ENCODE peak calls at places on chromosomes 7 and 10, in five cellular contexts. Z, O, U, Q and V are unnamed samples.

GRCh38 chr7:33712020-33712414 is 193.3 kb upstream of the BMPER start:
- DNase-seq in O (no peak), Q (no peak), Z (no peak), U (no peak), V (no peak)

GRCh38 chr7:151820486-151821105 is 56.3 kb downstream of the PRKAG2 start:
- DNase-seq in Q (no peak), U (no peak), O (no peak), Z (no peak), V (no peak)

GRCh38 chr7:1720325-1720724 is 50.2 kb downstream of the ELFN1 start:
- DNase-seq in U (no peak), Z (no peak), Q (no peak), O (no peak), V (no peak)

GRCh38 chr10:71575934-71576801 is 143.4 kb downstream of the C10orf105 start:
- DNase-seq in Q (no peak), O (no peak), Z (no peak), U (peak), V (no peak)

GRCh38 chr7:98206451-98207330 is 4.5 kb upstream of the BHLHA15 start:
- DNase-seq in Q (no peak), O (no peak), U (no peak), Z (no peak), V (no peak)

GRCh38 chr7:35418716-35419425 is 165.0 kb upstream of the TBX20 start:
- DNase-seq in O (no peak), Q (no peak), Z (no peak), U (no peak), V (no peak)

GRCh38 chr7:45595809-45596664 is 21.9 kb downstream of the ADCY1 start:
- DNase-seq in Z (no peak), O (no peak), U (no peak), Q (peak), V (no peak)

GRCh38 chr7:1000594-1000935 is 17.6 kb downstream of the CYP2W1 start:
- DNase-seq in Q (no peak), U (no peak), Z (no peak), O (no peak), V (no peak)

GRCh38 chr10:14259696-14260595 is 70.8 kb downstream of the FRMD4A start:
- DNase-seq in Q (no peak), O (peak), U (peak), Z (no peak), V (peak)

GRCh38 chr10:5658871-5659618 is 7.3 kb downstream of the ASB13 start:
- DNase-seq in Q (peak), U (peak), O (no peak), Z (peak), V (no peak)

GRCh38 chr10:133258066-133258817 is 18.4 kb downstream of the ADAM8 start:
- DNase-seq in Q (no peak), O (no peak), Z (no peak), U (no peak), V (no peak)

GRCh38 chr7:102821994-102822747 is 73.4 kb downstream of the FAM185A start:
- DNase-seq in U (no peak), Q (no peak), O (no peak), Z (no peak), V (no peak)
- H2BK5ac ChIP-seq in U (no peak), Q (no peak), O (no peak), Z (no peak), V (no peak)

DNA sequence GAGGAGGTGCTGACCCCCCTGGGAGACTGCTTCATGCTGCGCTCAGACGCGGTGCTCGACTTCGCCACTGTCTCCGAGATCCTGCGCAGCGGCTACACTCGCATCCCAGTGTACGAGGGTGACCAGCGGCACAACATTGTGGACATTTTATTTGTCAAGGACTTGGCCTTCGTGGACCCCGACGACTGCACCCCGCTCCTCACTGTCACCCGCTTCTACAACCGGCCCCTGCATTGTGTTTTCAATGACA is 1.4 kb downstream of the CNNM1 start:
- DNase-seq in Z (no peak), Q (no peak), O (no peak), U (no peak), V (no peak)
- H3K27ac ChIP-seq in Z (no peak), Q (no peak), O (no peak), U (no peak), V (no peak)

GRCh38 chr7:128831994-128832879 is 2.0 kb downstream of the FLNC start:
- DNase-seq in U (peak), O (peak), Z (peak), Q (peak), V (no peak)
- H2BK5ac ChIP-seq in U (peak), O (peak), Z (peak), Q (no peak), V (peak)

DNA sequence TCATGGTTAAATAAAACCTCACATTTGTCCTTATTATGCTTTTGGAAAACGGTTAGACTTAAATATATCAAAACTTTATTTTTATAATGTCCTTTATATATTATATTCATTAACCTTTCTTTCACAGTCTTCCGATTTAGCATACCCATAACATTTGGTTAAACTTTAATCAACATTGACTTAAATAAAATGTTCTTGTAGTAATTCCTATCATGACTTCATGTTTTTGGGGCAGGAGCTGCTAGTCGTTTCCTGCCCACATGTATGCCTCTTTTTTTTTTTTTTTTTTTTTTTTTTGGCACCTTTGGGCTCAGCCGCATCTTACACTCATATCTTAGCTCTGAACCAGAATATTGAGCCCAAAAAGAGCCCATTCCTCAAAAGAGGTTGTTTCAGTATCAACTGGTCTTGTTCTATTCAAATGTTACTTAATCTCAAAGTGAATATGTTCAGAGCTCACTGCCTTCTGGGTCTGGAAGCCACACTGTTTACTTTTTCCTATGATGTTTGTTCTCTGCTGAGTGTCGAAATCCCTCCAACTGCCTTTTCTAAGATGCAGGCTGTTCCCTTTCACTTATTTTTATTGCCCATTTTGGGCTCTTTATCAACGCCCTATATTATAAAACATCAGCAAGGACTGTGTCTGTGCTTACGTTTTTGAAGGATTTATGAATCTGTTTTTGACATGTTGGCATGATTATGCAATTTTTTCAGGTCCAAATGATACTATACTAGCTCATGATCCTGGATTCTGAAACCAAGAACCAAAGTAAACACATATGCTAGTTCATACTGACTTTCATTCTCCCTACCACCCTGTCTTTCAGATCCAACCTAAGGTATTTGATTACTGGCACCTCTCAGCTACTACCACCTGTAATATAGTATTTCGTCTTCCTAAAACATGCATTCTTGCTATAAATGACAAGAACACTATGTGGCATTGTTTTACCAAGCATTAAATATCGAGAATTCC is 914.4 kb downstream of the PCDH15 start:
- DNase-seq in Q (no peak), O (no peak), U (no peak), Z (no peak), V (no peak)
- H3K27ac ChIP-seq in Q (no peak), O (no peak), U (no peak), Z (no peak), V (no peak)

DNA sequence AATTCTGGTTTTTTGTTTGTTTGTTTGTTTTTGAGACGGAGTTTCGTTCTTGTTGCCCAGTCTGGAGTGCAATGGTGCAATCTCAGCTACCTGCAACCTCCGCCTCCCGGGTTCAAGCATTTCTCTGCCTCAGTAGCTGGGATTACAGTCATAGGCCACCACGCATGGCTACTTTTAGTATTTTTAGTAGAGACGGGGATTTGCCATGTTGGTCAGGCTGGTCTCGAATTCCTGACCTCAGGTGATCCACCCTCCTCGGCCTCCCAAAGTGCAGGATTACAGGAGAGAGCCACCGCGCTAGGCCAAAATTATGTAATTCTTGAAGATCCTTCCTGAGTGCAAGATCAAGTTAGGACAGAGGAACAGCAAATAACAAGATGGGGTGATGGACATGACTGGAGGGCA is 720 bp downstream of the ZNF33B start:
- DNase-seq in O (no peak), Q (no peak), Z (no peak), U (no peak), V (no peak)
- H2BK5ac ChIP-seq in O (peak), Q (no peak), Z (peak), U (peak), V (no peak)

GRCh38 chr10:120963587-120964220 is 112.5 kb downstream of the WDR11 start:
- DNase-seq in Z (no peak), O (no peak), U (no peak), Q (no peak), V (no peak)
- H3K27ac ChIP-seq in Z (no peak), O (no peak), U (no peak), Q (no peak), V (peak)

GRCh38 chr10:1525354-1526162 is 211.8 kb downstream of the ADARB2 start:
- DNase-seq in Q (no peak), U (no peak), O (no peak), Z (no peak), V (no peak)
- H2BK5ac ChIP-seq in Q (no peak), U (no peak), O (no peak), Z (no peak), V (no peak)

GRCh38 chr10:44993226-44993921 is 7.3 kb upstream of the ZNF22 start:
- DNase-seq in U (no peak), O (no peak), Z (no peak), Q (no peak), V (peak)
- H3K27ac ChIP-seq in U (no peak), O (peak), Z (no peak), Q (no peak), V (peak)

GRCh38 chr10:43803816-43804215 is 155.1 kb upstream of the ZNF32 start:
- DNase-seq in Z (no peak), O (no peak), Q (no peak), U (no peak), V (no peak)

GRCh38 chr10:43806851-43807640 is 158.4 kb upstream of the ZNF32 start:
- DNase-seq in Q (no peak), O (no peak), U (no peak), Z (no peak), V (no peak)

GRCh38 chr10:43802988-43803696 is 154.5 kb upstream of the ZNF32 start:
- DNase-seq in Q (no peak), Z (no peak), O (no peak), U (no peak), V (no peak)

GRCh38 chr10:43795639-43796038 is 147.0 kb upstream of the ZNF32 start:
- DNase-seq in U (no peak), Q (no peak), O (no peak), Z (no peak), V (no peak)

GRCh38 chr10:43801137-43801536 is 152.5 kb upstream of the ZNF32 start:
- DNase-seq in Q (no peak), Z (no peak), U (no peak), O (no peak), V (no peak)
- H2BK5ac ChIP-seq in Q (no peak), Z (no peak), U (no peak), O (no peak), V (no peak)